ENCODE peak calls at places on chromosomes 11 and 22, in eight cellular contexts. W, T, F, K, L, C, H and D are unnamed samples.

GRCh38 chr22:48702573-48703264 is 1125.0 kb downstream of the BRD1 start:
- DNase-seq in W (no peak), T (no peak), F (no peak), K (no peak), L (peak; percentile 60), C (peak; percentile 12), H (peak; percentile 31), D (no peak)

GRCh38 chr22:32202539-32203180 is 2.2 kb downstream of the RFPL2 start:
- DNase-seq in W (peak; percentile 64), T (no peak), F (peak; percentile 71), K (peak; percentile 58), L (peak; percentile 85), C (peak; percentile 26), H (peak; percentile 61), D (no peak)

GRCh38 chr11:123588117-123588815 is 66.2 kb downstream of the SCN3B start:
- DNase-seq in W (no peak), T (no peak), F (peak; percentile 77), K (no peak), L (no peak), C (no peak), H (no peak), D (no peak)

GRCh38 chr22:47160781-47161520 is 398.5 kb downstream of the TBC1D22A start:
- DNase-seq in W (no peak), T (no peak), F (peak; percentile 1), K (no peak), L (peak; percentile 26), C (no peak), H (no peak), D (no peak)

GRCh38 chr22:47169801-47170140 is 407.3 kb downstream of the TBC1D22A start:
- DNase-seq in W (no peak), T (no peak), F (peak; percentile 4), K (no peak), L (no peak), C (no peak), H (no peak), D (no peak)

GRCh38 chr22:41780714-41781507 is 19.6 kb upstream of the CCDC134 start:
- DNase-seq in W (no peak), T (no peak), F (peak; percentile 81), K (no peak), L (peak; percentile 64), C (peak; percentile 35), H (peak; percentile 93), D (peak; percentile 79)

GRCh38 chr11:11813288-11813962 is 28.3 kb upstream of the USP47 start:
- DNase-seq in W (peak; percentile 80), T (peak; percentile 76), F (peak; percentile 24), K (peak; percentile 52), L (no peak), C (no peak), H (no peak), D (no peak)

GRCh38 chr11:127620660-127621059 is 620.1 kb upstream of the KIRREL3 start:
- DNase-seq in W (peak; percentile 49), T (no peak), F (no peak), K (peak; percentile 6), L (no peak), C (no peak), H (no peak), D (no peak)

GRCh38 chr11:11876458-11876857 is 34.7 kb downstream of the USP47 start:
- DNase-seq in W (peak; percentile 18), T (no peak), F (no peak), K (peak; percentile 13), L (peak; percentile 75), C (no peak), H (no peak), D (no peak)

GRCh38 chr11:72497731-72498130 is 63.4 kb upstream of the CLPB start:
- DNase-seq in W (no peak), T (no peak), F (no peak), K (no peak), L (no peak), C (no peak), H (no peak), D (no peak)

GRCh38 chr11:13277719-13278619 is at the start of gene BMAL1:
- DNase-seq in W (peak; percentile 38), T (no peak), F (peak; percentile 69), K (peak; percentile 20), L (peak; percentile 77), C (peak; percentile 52), H (peak; percentile 84), D (peak; percentile 73)

GRCh38 chr11:102762414-102762813 is 18.0 kb downstream of the MMP10 start:
- DNase-seq in W (no peak), T (no peak), F (no peak), K (peak; percentile 64), L (no peak), C (no peak), H (no peak), D (no peak)

GRCh38 chr22:44597616-44598015 is 99.6 kb upstream of the RTL6 start:
- DNase-seq in W (no peak), T (peak; percentile 32), F (no peak), K (no peak), L (no peak), C (no peak), H (no peak), D (no peak)

GRCh38 chr22:42074153-42074750 is at the start of gene PHETA2:
- DNase-seq in W (no peak), T (no peak), F (peak; percentile 63), K (no peak), L (peak; percentile 68), C (peak; percentile 57), H (peak; percentile 73), D (peak; percentile 82)

GRCh38 chr11:134124660-134125451 is 56.0 kb downstream of the JAM3 start:
- DNase-seq in W (no peak), T (no peak), F (no peak), K (no peak), L (peak; percentile 89), C (peak; percentile 62), H (peak; percentile 52), D (peak; percentile 35)

GRCh38 chr11:65444314-65445051 is 21.9 kb downstream of the NEAT1 start:
- DNase-seq in W (peak; percentile 38), T (no peak), F (no peak), K (no peak), L (peak; percentile 56), C (no peak), H (no peak), D (no peak)

GRCh38 chr11:78822931-78823423 is 248.3 kb upstream of the NARS2 start:
- DNase-seq in W (no peak), T (no peak), F (no peak), K (no peak), L (peak; percentile 63), C (peak; percentile 25), H (no peak), D (no peak)

GRCh38 chr22:40484906-40485660 is 114.7 kb downstream of the SGSM3 start:
- DNase-seq in W (peak; percentile 48), T (no peak), F (no peak), K (no peak), L (no peak), C (no peak), H (no peak), D (no peak)

GRCh38 chr11:23679041-23679440 is 817.8 kb upstream of the LUZP2 start:
- DNase-seq in W (no peak), T (no peak), F (no peak), K (no peak), L (no peak), C (no peak), H (peak; percentile 13), D (no peak)

GRCh38 chr11:23679981-23680380 is 816.9 kb upstream of the LUZP2 start:
- DNase-seq in W (no peak), T (no peak), F (no peak), K (no peak), L (no peak), C (no peak), H (peak; percentile 28), D (no peak)

GRCh38 chr11:23680488-23681230 is 816.2 kb upstream of the LUZP2 start:
- DNase-seq in W (no peak), T (no peak), F (no peak), K (no peak), L (no peak), C (no peak), H (peak; percentile 27), D (no peak)

DNA sequence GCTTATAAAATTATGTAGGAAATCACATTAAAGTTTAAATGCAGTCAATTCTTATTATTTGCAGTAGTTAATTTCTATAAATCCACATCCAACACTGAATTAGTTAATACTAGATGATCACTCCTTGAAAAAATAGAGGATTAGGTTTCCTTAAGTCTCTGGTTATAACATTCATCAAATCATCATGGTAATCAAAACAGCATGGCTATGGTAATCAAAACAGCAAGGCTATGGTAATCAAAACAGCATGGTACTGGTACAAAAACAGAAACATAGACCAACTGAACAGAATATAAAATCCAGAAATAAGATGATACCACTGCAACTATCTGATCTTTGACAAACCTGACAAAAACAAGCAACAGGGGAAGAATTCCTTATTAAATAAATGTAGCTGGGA is 814.6 kb upstream of the CCDC179 start:
- DNase-seq in W (no peak), T (peak; percentile 11), F (no peak), K (no peak), L (no peak), C (no peak), H (no peak), D (no peak)
- TF ChIP-seq CTCF in W (no peak), T (no peak), F (no peak), K (no peak), L (no peak), C (no peak), H (no peak), D (no peak)

GRCh38 chr11:131583823-131584222 is 213.4 kb downstream of the NTM start:
- DNase-seq in W (no peak), T (no peak), F (no peak), K (no peak), L (no peak), C (no peak), H (no peak), D (no peak)

GRCh38 chr11:131581006-131581405 is 210.6 kb downstream of the NTM start:
- DNase-seq in W (no peak), T (no peak), F (no peak), K (no peak), L (no peak), C (no peak), H (no peak), D (no peak)

GRCh38 chr11:131582021-131582531 is 211.7 kb downstream of the NTM start:
- DNase-seq in W (no peak), T (no peak), F (no peak), K (no peak), L (no peak), C (no peak), H (no peak), D (no peak)

GRCh38 chr11:131588057-131588456 is 217.6 kb downstream of the NTM start:
- DNase-seq in W (no peak), T (no peak), F (no peak), K (no peak), L (no peak), C (no peak), H (no peak), D (no peak)

GRCh38 chr11:131584694-131585592 is 214.5 kb downstream of the NTM start:
- DNase-seq in W (no peak), T (no peak), F (no peak), K (no peak), L (peak; percentile 91), C (peak; percentile 15), H (no peak), D (no peak)
- TF ChIP-seq CTCF in W (no peak), T (peak; percentile 14), F (no peak), K (no peak), L (peak; percentile 88), C (peak; percentile 31), H (no peak), D (no peak)

GRCh38 chr22:20531404-20532181 is 24.2 kb downstream of the MED15 start:
- DNase-seq in W (peak; percentile 95), T (no peak), F (peak; percentile 72), K (peak; percentile 86), L (peak; percentile 74), C (peak; percentile 46), H (peak; percentile 61), D (no peak)
- TF ChIP-seq CTCF in W (no peak), T (no peak), F (no peak), K (no peak), L (no peak), C (no peak), H (no peak), D (no peak)

GRCh38 chr22:37098976-37099577 is 10.4 kb downstream of the TMPRSS6 start:
- DNase-seq in W (no peak), T (no peak), F (no peak), K (no peak), L (peak; percentile 79), C (no peak), H (no peak), D (no peak)
- TF ChIP-seq CTCF in W (no peak), T (no peak), F (no peak), K (no peak), L (peak; percentile 70), C (peak; percentile 9), H (no peak), D (no peak)